ENCODE peak calls at places on chromosomes 7 and 10, in five cellular contexts. U is transverse colon, N is right cardiac atrium, B is heart left ventricle, H is upper lobe of right lung. Y is an unnamed sample.

GRCh38 chr10:6036861-6037321 is 25.3 kb downstream of the IL2RA start:
- DNase-seq in B (no peak), U (no peak), H (no peak), N (no peak), Y (no peak)

GRCh38 chr7:125644113-125644512 is 714.5 kb upstream of the POT1 start:
- DNase-seq in U (no peak), N (no peak), H (no peak), B (no peak), Y (no peak)

GRCh38 chr10:8380833-8381491 is 326.5 kb downstream of the GATA3 start:
- DNase-seq in U (no peak), N (no peak), B (no peak), H (no peak), Y (no peak)

GRCh38 chr10:11756766-11757315 is 14.7 kb downstream of the ECHDC3 start:
- DNase-seq in N (no peak), U (no peak), B (no peak), H (peak; percentile 47), Y (no peak)

GRCh38 chr7:44307301-44307900 is 18.0 kb downstream of the CAMK2B start:
- DNase-seq in B (no peak), N (no peak), U (no peak), H (peak; percentile 43), Y (peak; percentile 68)

GRCh38 chr7:133023370-133024075 is 58.4 kb downstream of the CHCHD3 start:
- DNase-seq in B (no peak), N (no peak), H (no peak), U (no peak), Y (no peak)

GRCh38 chr10:89504691-89505090 is 30.7 kb downstream of the SLC16A12 start:
- DNase-seq in B (no peak), N (no peak), H (no peak), U (no peak), Y (no peak)

GRCh38 chr10:125762692-125763648 is 12.7 kb downstream of the MMP21 start:
- DNase-seq in N (no peak), B (no peak), H (no peak), U (no peak), Y (no peak)

GRCh38 chr10:62625484-62625883 is 179.0 kb upstream of the ADO start:
- DNase-seq in B (no peak), N (no peak), H (no peak), U (no peak), Y (no peak)

GRCh38 chr10:116120688-116121087 is 152.3 kb downstream of the GFRA1 start:
- DNase-seq in U (no peak), H (no peak), N (no peak), B (no peak), Y (no peak)

GRCh38 chr10:6204063-6204340 is 1.3 kb downstream of the PFKFB3 start:
- DNase-seq in B (peak; percentile 79), U (peak; percentile 60), N (peak; percentile 52), H (peak; percentile 88), Y (no peak)

GRCh38 chr10:77253037-77253436 is 384.6 kb downstream of the KCNMA1 start:
- DNase-seq in N (no peak), H (no peak), B (no peak), U (no peak), Y (no peak)

GRCh38 chr7:156234666-156235494 is 405.7 kb upstream of the RNF32 start:
- DNase-seq in U (no peak), N (no peak), B (no peak), H (no peak), Y (no peak)

GRCh38 chr10:133158437-133158755 is 1.6 kb upstream of the KNDC1 start:
- DNase-seq in H (no peak), B (no peak), N (no peak), U (no peak), Y (no peak)

GRCh38 chr10:117503170-117503885 is 39.2 kb upstream of the EMX2 start:
- DNase-seq in B (no peak), U (no peak), H (peak; percentile 21), N (no peak), Y (no peak)

GRCh38 chr10:9877978-9878377 is 1139.7 kb upstream of the CELF2 start:
- DNase-seq in N (no peak), U (no peak), H (no peak), B (no peak), Y (no peak)

GRCh38 chr7:124791426-124791825 is 25.8 kb upstream of the GPR37 start:
- DNase-seq in N (no peak), B (no peak), U (no peak), H (no peak), Y (no peak)

GRCh38 chr7:100893318-100893895 is 2.3 kb downstream of the ACHE start:
- DNase-seq in H (no peak), U (no peak), N (peak; percentile 24), B (no peak), Y (no peak)

GRCh38 chr7:101927389-101928306 is 110.2 kb downstream of the CUX1 start:
- DNase-seq in N (peak; percentile 53), H (no peak), U (no peak), B (no peak), Y (peak; percentile 82)

GRCh38 chr7:131305152-131305551 is 22.5 kb upstream of the MKLN1 start:
- DNase-seq in U (no peak), N (no peak), B (no peak), H (no peak), Y (no peak)

GRCh38 chr7:66100408-66101050 is 14.1 kb upstream of the CRCP start:
- DNase-seq in U (no peak), N (no peak), B (no peak), H (no peak), Y (no peak)

GRCh38 chr10:119347181-119347974 is 140.0 kb downstream of the GRK5 start:
- DNase-seq in N (no peak), H (peak; percentile 38), U (no peak), B (peak; percentile 49), Y (no peak)

GRCh38 chr10:119769886-119770285 is 44.0 kb downstream of the INPP5F start:
- DNase-seq in B (no peak), U (no peak), H (no peak), N (no peak), Y (no peak)

GRCh38 chr10:94264085-94264484 is 98.7 kb downstream of the NOC3L start:
- DNase-seq in N (no peak), B (no peak), U (no peak), H (no peak), Y (no peak)

GRCh38 chr7:73906874-73907273 is 45.9 kb downstream of the TMEM270 start:
- DNase-seq in H (peak; percentile 48), B (peak; percentile 22), U (no peak), N (no peak), Y (peak; percentile 51)

GRCh38 chr10:43141421-43141820 is 3.2 kb downstream of the CSGALNACT2 start:
- DNase-seq in B (no peak), N (no peak), U (no peak), H (no peak), Y (no peak)

GRCh38 chr7:120273476-120273975 is 551 bp downstream of the KCND2 start:
- DNase-seq in B (peak; percentile 46), H (peak; percentile 67), U (no peak), N (no peak), Y (peak; percentile 62)

GRCh38 chr10:17547026-17547425 is 70.1 kb downstream of the HACD1 start:
- DNase-seq in N (no peak), H (no peak), U (no peak), B (no peak), Y (no peak)

GRCh38 chr10:89980166-89980565 is 278.8 kb downstream of the KIF20B start:
- DNase-seq in B (no peak), H (no peak), U (no peak), N (no peak), Y (no peak)

GRCh38 chr7:79612903-79613302 is 159.4 kb upstream of the MAGI2 start:
- DNase-seq in H (no peak), B (no peak), U (no peak), N (no peak), Y (no peak)

GRCh38 chr7:98396768-98397167 is 4.1 kb downstream of the BAIAP2L1 start:
- DNase-seq in N (no peak), U (no peak), B (no peak), H (no peak), Y (no peak)

GRCh38 chr10:127904931-127905622 is 1.8 kb upstream of the PTPRE start:
- DNase-seq in U (no peak), B (peak; percentile 28), H (no peak), N (no peak), Y (no peak)

GRCh38 chr10:131901181-131901829 is 497 bp downstream of the PPP2R2D start:
- DNase-seq in N (peak; percentile 64), B (peak; percentile 79), U (peak; percentile 70), H (peak; percentile 87), Y (peak; percentile 89)

GRCh38 chr7:120218702-120219101 is 54.3 kb upstream of the KCND2 start:
- DNase-seq in H (no peak), B (no peak), U (no peak), N (peak; percentile 15), Y (no peak)

GRCh38 chr10:61963669-61964058 is 62.2 kb downstream of the ARID5B start:
- DNase-seq in H (no peak), N (no peak), B (no peak), U (no peak), Y (no peak)

GRCh38 chr7:18706648-18707047 is 211.1 kb downstream of the HDAC9 start:
- DNase-seq in H (no peak), U (no peak), B (no peak), N (no peak), Y (no peak)

GRCh38 chr7:134737561-134738353 is 41.7 kb upstream of the CALD1 start:
- DNase-seq in B (no peak), H (no peak), U (no peak), N (no peak), Y (no peak)

DNA sequence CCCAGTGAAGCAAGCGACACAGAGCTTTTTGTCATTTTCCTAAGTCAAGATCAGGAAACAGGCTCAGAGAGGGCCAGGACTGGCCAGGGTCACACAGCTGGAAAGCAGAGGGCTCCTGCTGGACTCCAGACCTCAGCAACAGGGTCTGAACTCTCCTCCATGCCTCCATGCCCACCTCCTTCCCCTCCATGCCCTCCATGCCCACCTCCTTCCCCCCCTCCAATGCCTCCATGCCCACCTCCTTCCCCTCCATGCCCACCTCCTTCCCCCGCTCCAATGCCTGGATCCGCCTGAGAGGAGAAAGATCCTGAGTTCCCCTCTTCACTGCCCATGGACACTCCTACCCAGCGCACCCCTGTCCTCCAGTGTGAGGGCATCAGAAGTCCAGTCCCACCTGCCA is 51.3 kb downstream of the OAT start:
- DNase-seq in N (no peak), H (no peak), U (no peak), B (no peak), Y (no peak)
- H3K4me1 ChIP-seq in N (no peaks in the 10 kb centered on the region), H (no peaks in the 10 kb centered on the region), U (no peaks in the 10 kb centered on the region), B (no peaks in the 10 kb centered on the region), Y (no peaks in the 10 kb centered on the region)

GRCh38 chr10:122471531-122472177 is 10.3 kb downstream of the HTRA1 start:
- DNase-seq in N (no peak), U (no peak), B (no peak), H (no peak), Y (no peak)
- H3K4me1 ChIP-seq in N (peaks cover 16% of the 10 kb centered on the region), U (peaks cover 25% of the 10 kb centered on the region), B (peaks cover 3% of the 10 kb centered on the region), H (peaks cover 40% of the 10 kb centered on the region), Y (peaks cover 4% of the 10 kb centered on the region)

GRCh38 chr10:124700293-124701037 is 43.7 kb downstream of the FAM53B start:
- DNase-seq in H (no peak), N (no peak), B (no peak), U (no peak), Y (peak; percentile 63)
- H3K4me1 ChIP-seq in H (peaks cover 83% of the 10 kb centered on the region), N (peaks cover 72% of the 10 kb centered on the region), B (peaks cover 47% of the 10 kb centered on the region), U (peaks cover 60% of the 10 kb centered on the region), Y (peaks cover 71% of the 10 kb centered on the region)

DNA sequence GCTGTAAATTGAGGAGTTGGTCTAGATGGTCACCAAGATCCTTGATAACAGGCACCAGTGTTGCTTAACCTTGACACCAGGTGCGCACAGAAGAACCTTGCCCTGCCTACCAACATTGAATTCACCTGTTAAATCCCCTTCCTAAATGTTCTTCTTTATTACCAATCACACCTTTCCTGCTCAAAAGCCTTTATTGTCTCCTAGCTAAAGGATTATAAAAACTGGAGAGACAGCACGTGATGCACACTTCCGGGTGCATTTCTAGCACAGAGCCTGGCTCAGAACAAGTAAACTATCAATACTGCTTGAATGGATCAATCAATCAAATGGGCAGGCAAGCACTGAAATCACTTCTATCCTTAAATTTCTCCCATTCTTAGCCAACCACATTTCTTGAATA is 56.3 kb downstream of the SVIL start:
- DNase-seq in U (no peak), H (no peak), N (no peak), B (no peak), Y (no peak)
- H3K4me1 ChIP-seq in U (peaks cover 7% of the 10 kb centered on the region), H (peaks cover 3% of the 10 kb centered on the region), N (no peaks in the 10 kb centered on the region), B (no peaks in the 10 kb centered on the region), Y (no peaks in the 10 kb centered on the region)

Y was measured in kidney.